ENCODE peak calls at places on chromosomes 4 and X, in six cellular contexts. S, H, B, Y, W and D are unnamed samples. For H3K4me1, the result is how much of the 10 kb centered on the place peaks cover.

GRCh38 chr4:139892973-139893736 is 227.5 kb downstream of the MGST2 start:
- DNase-seq in Y (no peak), S (no peak), H (peak), W (no peak), B (no peak), D (no peak)

GRCh38 chr4:173257732-173258717 is 76.1 kb downstream of the HMGB2 start:
- DNase-seq in H (peak), B (peak), S (peak), W (peak), Y (peak), D (peak)

GRCh38 chrX:153719238-153719637 is 4.9 kb downstream of the BCAP31 start:
- DNase-seq in W (no peak), H (no peak), Y (no peak), S (no peak), B (no peak), D (no peak)

GRCh38 chr4:74631338-74631737 is 163.0 kb downstream of the BTC start:
- DNase-seq in B (no peak), H (no peak), W (no peak), S (no peak), Y (no peak), D (no peak)

GRCh38 chr4:186105721-186106335 is 1.3 kb downstream of the FAM149A start:
- DNase-seq in W (no peak), B (peak), Y (no peak), H (peak), S (no peak), D (no peak)

GRCh38 chr4:171809854-171810253 is 3.4 kb upstream of the GALNTL6 start:
- DNase-seq in Y (no peak), H (no peak), S (no peak), W (no peak), B (no peak), D (no peak)

GRCh38 chrX:133265331-133265730 is 47.2 kb upstream of the TFDP3 start:
- DNase-seq in H (peak), W (no peak), S (no peak), Y (no peak), B (no peak), D (no peak)

GRCh38 chr4:33065749-33066148 is 2345.6 kb downstream of the PCDH7 start:
- DNase-seq in W (no peak), S (no peak), B (no peak), Y (no peak), H (no peak), D (no peak)

GRCh38 chr4:168856312-168856711 is 153.7 kb downstream of the CBR4 start:
- DNase-seq in H (no peak), Y (no peak), W (no peak), B (peak), S (no peak), D (no peak)

GRCh38 chr4:117692538-117692937 is 341.7 kb upstream of the NDST3 start:
- DNase-seq in B (no peak), W (no peak), Y (no peak), H (no peak), S (no peak), D (no peak)

GRCh38 chr4:87141428-87141827 is 79.0 kb downstream of the KLHL8 start:
- DNase-seq in S (no peak), W (no peak), Y (no peak), B (no peak), H (no peak), D (no peak)

GRCh38 chr4:107800058-107800457 is 24.7 kb upstream of the SGMS2 start:
- DNase-seq in B (no peak), S (no peak), W (no peak), Y (no peak), H (no peak), D (no peak)

GRCh38 chrX:53320543-53321215 is 39.3 kb upstream of the IQSEC2 start:
- DNase-seq in Y (no peak), S (no peak), W (peak), H (peak), B (peak), D (peak)

GRCh38 chr4:51906167-51906647 is 63.3 kb downstream of the DCUN1D4 start:
- DNase-seq in W (no peak), Y (no peak), B (no peak), S (no peak), H (no peak), D (no peak)

GRCh38 chrX:130110379-130111219 is at the start of gene ELF4:
- DNase-seq in B (peak), Y (peak), S (peak), W (peak), H (peak), D (no peak)

GRCh38 chrX:139077303-139078131 is 366.0 kb upstream of the FGF13 start:
- DNase-seq in B (no peak), W (no peak), Y (no peak), H (no peak), S (no peak), D (no peak)

GRCh38 chrX:111728096-111728495 is 47.1 kb downstream of the ALG13 start:
- DNase-seq in H (no peak), W (no peak), Y (no peak), B (peak), S (no peak), D (no peak)

GRCh38 chr4:2648159-2648814 is 107.8 kb downstream of the TNIP2 start:
- DNase-seq in W (no peak), B (no peak), S (no peak), Y (no peak), H (no peak), D (no peak)

DNA sequence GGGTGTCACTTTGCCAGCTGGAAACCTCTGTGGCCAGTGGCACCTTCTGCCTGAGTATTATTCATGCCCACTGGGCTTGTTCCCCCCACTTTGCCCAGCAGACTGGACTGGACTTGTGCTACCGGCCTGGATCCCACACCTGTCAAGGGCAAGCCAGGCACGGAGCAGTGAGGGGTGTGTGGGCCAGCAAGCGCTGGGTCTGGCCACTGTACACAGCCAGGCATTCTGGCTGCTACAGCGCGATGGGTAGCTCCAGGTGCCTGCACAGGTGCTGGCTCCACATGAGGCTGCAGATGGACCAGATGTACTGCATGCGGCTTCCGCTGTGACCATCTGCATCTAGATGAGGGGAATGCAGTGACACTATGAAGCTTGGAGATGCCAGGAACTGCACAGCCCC is 39.5 kb downstream of the KCNE5 start:
- DNase-seq in W (no peak), Y (no peak), B (no peak), S (no peak), H (no peak), D (no peak)
- H3K4me1 ChIP-seq in W (under half), Y (under half), B (under half), S (under half), H (under half), D (under half)

DNA sequence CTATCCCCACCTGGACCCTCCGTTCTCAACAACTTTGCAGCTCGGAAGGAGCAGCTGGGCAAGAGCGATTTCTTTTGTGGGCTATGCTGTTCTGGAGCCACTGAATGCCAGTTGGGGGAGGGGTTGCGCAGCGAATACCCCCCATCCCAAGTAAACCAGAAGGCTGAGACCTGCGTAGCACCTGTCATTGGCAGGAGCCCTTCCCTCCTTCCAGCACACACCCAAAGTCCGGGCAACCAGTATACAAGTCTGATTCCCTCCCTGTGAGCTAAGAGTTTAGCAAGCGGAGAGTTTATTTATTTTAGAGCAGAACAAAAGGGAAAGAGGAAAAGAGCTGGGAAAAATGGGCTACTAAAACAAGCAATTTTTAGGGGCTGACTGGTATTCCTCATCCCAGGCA is 544 bp downstream of the TMEM35A start:
- DNase-seq in B (peak), W (no peak), H (peak), S (no peak), Y (no peak), D (no peak)
- H3K4me3 ChIP-seq in B (peak), W (peak), H (peak), S (no peak), Y (peak), D (peak)

DNA sequence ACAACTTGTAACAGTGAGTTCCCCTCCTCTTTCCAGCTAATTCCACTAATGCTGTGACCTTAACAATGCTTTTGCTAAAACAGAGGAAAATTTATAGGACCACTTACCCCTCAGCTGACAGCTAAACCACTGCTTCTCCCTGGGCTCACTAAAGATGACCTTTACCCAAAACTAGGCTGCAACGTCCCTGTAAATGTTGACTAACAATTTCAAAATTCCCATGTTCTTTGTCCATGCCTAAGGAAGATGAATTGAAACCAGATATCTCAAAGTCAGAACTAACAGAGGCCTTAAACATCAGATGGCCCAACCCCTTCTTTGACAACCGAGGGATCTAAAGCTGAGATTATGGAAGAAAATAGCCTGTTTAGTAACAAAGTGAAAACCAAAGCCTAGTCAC is 32.5 kb downstream of the AFAP1 start:
- DNase-seq in S (no peak), B (peak), W (no peak), H (no peak), Y (no peak), D (no peak)
- H3K4me1 ChIP-seq in S (half or more), B (half or more), W (under half), H (half or more), Y (under half), D (under half)

GRCh38 chrX:150769408-150769807 is 76.2 kb downstream of the MTMR1 start:
- DNase-seq in H (no peak), W (no peak), B (no peak), S (no peak), Y (no peak), D (no peak)
- H3K4me3 ChIP-seq in H (no peak), W (no peak), B (no peak), S (no peak), Y (no peak), D (no peak)

DNA sequence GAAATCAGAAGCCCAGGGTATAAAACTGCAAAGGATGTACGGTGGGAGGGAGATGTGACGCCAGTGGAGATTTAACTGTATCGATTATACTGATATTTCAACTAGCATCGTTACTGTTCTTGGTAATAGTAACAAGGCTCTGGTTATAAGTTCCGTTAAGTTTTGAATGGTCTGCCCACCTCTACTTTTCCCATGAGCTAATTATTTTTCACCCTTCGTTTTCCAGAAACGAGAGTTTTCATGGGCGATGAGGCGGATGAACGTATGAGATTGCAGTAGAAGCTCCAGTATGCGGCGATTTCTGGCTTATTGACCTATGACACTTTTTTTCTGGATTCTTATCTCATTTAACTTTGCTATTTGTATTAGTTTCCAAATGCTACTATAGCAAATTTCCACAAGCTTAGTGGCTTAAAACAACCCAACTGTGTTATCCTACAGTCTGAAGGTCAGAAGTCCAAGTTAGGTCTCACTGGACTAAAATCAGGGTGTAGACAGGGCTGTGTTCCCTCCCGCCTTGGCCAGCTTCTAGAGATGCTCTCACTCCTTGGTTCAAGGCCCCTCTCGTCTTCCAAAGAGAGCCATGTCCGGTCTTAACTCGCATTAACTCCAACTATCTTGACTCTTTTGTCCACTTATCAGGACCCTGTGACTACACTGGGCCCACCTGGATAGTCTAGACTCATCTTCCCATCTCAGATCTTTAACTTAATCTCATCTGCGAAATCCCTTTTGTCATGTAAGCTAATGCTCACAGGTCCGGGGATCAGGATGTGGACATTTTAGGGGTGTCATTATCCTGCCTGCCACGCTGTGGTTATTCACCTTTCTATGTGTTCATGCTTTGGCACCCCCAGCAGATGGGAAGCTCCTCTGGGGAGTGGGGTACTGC is 122.5 kb downstream of the IRF2 start:
- DNase-seq in W (no peak), H (no peak), Y (no peak), S (no peak), B (no peak), D (no peak)
- H3K4me1 ChIP-seq in W (under half), H (under half), Y (under half), S (under half), B (under half), D (under half)

DNA sequence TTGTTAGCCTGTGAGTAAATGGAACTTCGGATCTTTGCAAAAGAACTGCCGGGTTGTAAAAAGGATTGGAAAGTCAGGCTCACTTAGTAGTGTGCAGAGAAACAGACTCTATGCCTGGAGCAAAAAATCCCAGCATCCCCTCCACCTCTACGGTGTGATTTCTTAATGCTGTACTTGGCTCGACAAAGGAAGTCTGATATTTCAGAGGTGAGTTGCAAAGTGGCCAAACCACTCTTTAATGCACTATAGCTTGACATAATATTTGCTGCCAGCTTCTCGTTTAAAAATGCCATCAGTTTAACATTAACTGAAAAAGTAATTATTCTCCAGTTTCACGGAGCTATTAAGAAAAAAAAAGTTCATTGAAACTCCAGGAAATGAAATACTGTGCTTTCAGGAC is 448.3 kb upstream of the ZFP42 start:
- DNase-seq in H (no peak), S (no peak), B (peak), W (no peak), Y (no peak), D (no peak)
- H3K4me3 ChIP-seq in H (no peak), S (no peak), B (peak), W (no peak), Y (no peak), D (no peak)

DNA sequence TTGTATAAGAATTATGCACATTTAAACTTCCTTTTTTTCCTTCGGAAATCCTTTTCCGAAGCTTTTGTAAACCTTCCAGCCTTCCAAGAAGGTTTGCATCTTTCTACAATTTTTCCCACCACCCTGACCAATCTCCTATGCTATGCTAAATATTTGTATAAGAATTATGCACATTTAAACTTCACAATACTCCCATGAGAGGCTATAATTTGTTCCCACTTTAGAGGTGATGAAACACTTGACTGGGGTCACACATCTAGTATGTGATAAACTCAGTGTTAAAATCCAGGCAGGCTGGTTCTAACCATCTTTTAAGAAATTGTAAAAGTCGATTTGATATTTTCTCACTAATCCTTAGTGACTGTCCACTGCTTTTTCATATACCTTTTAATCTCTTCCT is 22.1 kb downstream of the NUDT6 start:
- DNase-seq in H (no peak), W (no peak), Y (no peak), B (no peak), S (no peak), D (no peak)
- H3K4me1 ChIP-seq in H (under half), W (under half), Y (under half), B (half or more), S (half or more), D (under half)

GRCh38 chr4:119025916-119026661 is 109.5 kb upstream of the MYOZ2 start:
- DNase-seq in S (peak), W (no peak), H (no peak), Y (peak), B (peak), D (no peak)
- H3K4me3 ChIP-seq in S (peak), W (no peak), H (no peak), Y (peak), B (peak), D (no peak)